ENCODE peak calls at places on chromosomes 6 and 20, in six cellular contexts. R, I, G, K, U and H are unnamed samples.

GRCh38 chr6:2579241-2579761 is 171.4 kb downstream of the MYLK4 start:
- DNase-seq in R (no peak), I (no peak), G (peak; percentile 69), K (no peak), U (no peak), H (no peak)

GRCh38 chr6:122610690-122611455 is 668 bp downstream of the PKIB start:
- DNase-seq in R (peak; percentile 53), I (peak; percentile 81), G (peak; percentile 29), K (peak; percentile 61), U (peak; percentile 69), H (peak; percentile 26)

GRCh38 chr6:4589295-4589694 is 186.9 kb upstream of the CDYL start:
- DNase-seq in R (no peak), I (no peak), G (no peak), K (no peak), U (no peak), H (no peak)

GRCh38 chr20:8735014-8735413 is 333.9 kb upstream of the PLCB4 start:
- DNase-seq in R (no peak), I (no peak), G (no peak), K (no peak), U (no peak), H (no peak)

GRCh38 chr20:35271904-35272303 is 6.0 kb downstream of the MMP24OS start:
- DNase-seq in R (no peak), I (no peak), G (peak; percentile 79), K (no peak), U (no peak), H (no peak)

GRCh38 chr6:100283288-100283687 is 181.4 kb downstream of the SIM1 start:
- DNase-seq in R (no peak), I (peak; percentile 47), G (peak; percentile 78), K (peak; percentile 76), U (peak; percentile 84), H (peak; percentile 9)

GRCh38 chr6:158751192-158751591 is 68.0 kb downstream of the EZR start:
- DNase-seq in R (no peak), I (no peak), G (no peak), K (no peak), U (no peak), H (no peak)

GRCh38 chr6:93554018-93554417 is 134.7 kb upstream of the EPHA7 start:
- DNase-seq in R (no peak), I (no peak), G (no peak), K (no peak), U (no peak), H (no peak)

GRCh38 chr6:125792172-125792571 is 1.4 kb downstream of the NCOA7 start:
- DNase-seq in R (no peak), I (no peak), G (no peak), K (no peak), U (no peak), H (no peak)

GRCh38 chr6:125794342-125795137 is 3.8 kb downstream of the NCOA7 start:
- DNase-seq in R (no peak), I (no peak), G (peak; percentile 42), K (no peak), U (peak; percentile 54), H (no peak)

GRCh38 chr6:125793863-125794262 is 3.1 kb downstream of the NCOA7 start:
- DNase-seq in R (no peak), I (no peak), G (peak; percentile 20), K (no peak), U (peak; percentile 28), H (no peak)

GRCh38 chr6:125792680-125793079 is 1.9 kb downstream of the NCOA7 start:
- DNase-seq in R (no peak), I (no peak), G (peak; percentile 51), K (no peak), U (no peak), H (no peak)

GRCh38 chr6:125793280-125793679 is 2.5 kb downstream of the NCOA7 start:
- DNase-seq in R (no peak), I (peak; percentile 56), G (no peak), K (no peak), U (no peak), H (peak; percentile 23)
- H3F3A ChIP-seq in R (peaks cover 25% of the 10 kb centered on the region), I (peaks cover 7% of the 10 kb centered on the region), G (peaks cover 21% of the 10 kb centered on the region), K (peaks cover 35% of the 10 kb centered on the region), U (no peaks in the 10 kb centered on the region), H (peaks cover 20% of the 10 kb centered on the region)

GRCh38 chr6:88179692-88180091 is 13.5 kb upstream of the CNR1 start:
- DNase-seq in R (peak; percentile 64), I (peak; percentile 41), G (no peak), K (no peak), U (no peak), H (peak; percentile 17)
- H3K4me3 ChIP-seq in R (peak overlapping the region; percentile 41), I (no peak overlapping the region), G (no peak overlapping the region), K (no peak overlapping the region), U (no peak overlapping the region), H (no peak overlapping the region)

GRCh38 chr6:11067348-11067747 is 23.2 kb upstream of the ELOVL2 start:
- DNase-seq in R (no peak), I (no peak), G (no peak), K (peak; percentile 19), U (no peak), H (no peak)
- H3K4me2 ChIP-seq in R (no peak overlapping the region), I (no peak overlapping the region), G (no peak overlapping the region), K (no peak overlapping the region), U (no peak overlapping the region), H (peak overlapping the region; percentile 24)

GRCh38 chr6:27144740-27145079 is 102.8 kb upstream of the PRSS16 start:
- DNase-seq in R (no peak), I (no peak), G (no peak), K (no peak), U (no peak), H (peak; percentile 22)

GRCh38 chr6:27148404-27148795 is 99.1 kb upstream of the PRSS16 start:
- DNase-seq in R (no peak), I (no peak), G (no peak), K (no peak), U (peak; percentile 42), H (no peak)

GRCh38 chr6:27143474-27144026 is 104.0 kb upstream of the PRSS16 start:
- DNase-seq in R (no peak), I (no peak), G (no peak), K (no peak), U (no peak), H (no peak)

GRCh38 chr6:27146706-27147507 is 100.6 kb upstream of the PRSS16 start:
- DNase-seq in R (peak; percentile 97), I (peak; percentile 98), G (peak; percentile 98), K (peak; percentile 89), U (peak; percentile 98), H (peak; percentile 95)

GRCh38 chr6:27145731-27146455 is 101.6 kb upstream of the PRSS16 start:
- DNase-seq in R (peak; percentile 92), I (peak; percentile 85), G (peak; percentile 93), K (peak; percentile 61), U (peak; percentile 84), H (peak; percentile 67)
- H3F3A ChIP-seq in R (peaks cover 55% of the 10 kb centered on the region), I (peaks cover 6% of the 10 kb centered on the region), G (peaks cover 29% of the 10 kb centered on the region), K (peaks cover 34% of the 10 kb centered on the region), U (peaks cover 6% of the 10 kb centered on the region), H (peaks cover 63% of the 10 kb centered on the region)

GRCh38 chr6:27754408-27754782 is 157.8 kb downstream of the OR2B2 start:
- DNase-seq in R (no peak), I (no peak), G (no peak), K (no peak), U (no peak), H (no peak)
- H3K4me3 ChIP-seq in R (peak overlapping the region; percentile 68), I (peak overlapping the region; percentile 90), G (peak overlapping the region; percentile 83), K (peak overlapping the region; percentile 73), U (peak overlapping the region; percentile 82), H (peak overlapping the region; percentile 78)

GRCh38 chr20:36473164-36473563 is 68.2 kb upstream of the MYL9 start:
- DNase-seq in R (no peak), I (no peak), G (no peak), K (no peak), U (no peak), H (no peak)

GRCh38 chr20:36477475-36477874 is 63.8 kb upstream of the MYL9 start:
- DNase-seq in R (no peak), I (no peak), G (no peak), K (no peak), U (no peak), H (no peak)

GRCh38 chr20:36472656-36473071 is 68.7 kb upstream of the MYL9 start:
- DNase-seq in R (peak; percentile 72), I (peak; percentile 83), G (peak; percentile 71), K (peak; percentile 79), U (peak; percentile 46), H (peak; percentile 30)

GRCh38 chr20:36471885-36472642 is 69.3 kb upstream of the MYL9 start:
- DNase-seq in R (peak; percentile 42), I (no peak), G (no peak), K (no peak), U (no peak), H (no peak)

GRCh38 chr20:36474563-36474962 is 66.8 kb upstream of the MYL9 start:
- DNase-seq in R (no peak), I (no peak), G (no peak), K (no peak), U (no peak), H (no peak)
- H3K4me2 ChIP-seq in R (no peak overlapping the region), I (no peak overlapping the region), G (peak overlapping the region; percentile 42), K (no peak overlapping the region), U (peak overlapping the region; percentile 38), H (no peak overlapping the region)

DNA sequence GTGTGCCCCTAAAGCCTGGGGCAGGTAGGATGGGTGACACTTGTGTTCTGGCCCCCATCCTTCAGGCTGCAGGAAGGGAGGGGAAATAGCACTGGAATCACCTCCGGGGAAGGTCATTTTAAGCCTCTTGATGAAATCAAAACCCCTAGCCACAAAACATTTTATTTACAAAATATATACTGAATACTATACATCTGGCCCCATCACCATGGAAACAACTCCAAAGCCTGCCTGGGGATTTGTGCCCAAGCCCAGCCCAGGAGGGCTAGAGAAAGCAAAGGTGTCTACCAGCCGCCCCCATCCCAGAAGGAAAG is 2.6 kb downstream of the SMIM29 start:
- DNase-seq in R (no peak), I (no peak), G (no peak), K (no peak), U (no peak), H (no peak)
- H3F3A ChIP-seq in R (peaks cover 37% of the 10 kb centered on the region), I (peaks cover 52% of the 10 kb centered on the region), G (peaks cover 27% of the 10 kb centered on the region), K (peaks cover 72% of the 10 kb centered on the region), U (peaks cover 27% of the 10 kb centered on the region), H (peaks cover 69% of the 10 kb centered on the region)